ENCODE peak calls at places on chromosome 3, in four cellular contexts. U, C, F and Z are unnamed samples.

GRCh38 chr3:66800941-66801545 is 197.1 kb upstream of the KBTBD8 start:
- DNase-seq in U (no peak), C (no peak), F (no peak), Z (no peak)

GRCh38 chr3:111635403-111635802 is 40.3 kb upstream of the ZBED2 start:
- DNase-seq in F (no peak), U (no peak), C (no peak), Z (no peak)

GRCh38 chr3:178203650-178204049 is 332.6 kb upstream of the KCNMB2 start:
- DNase-seq in U (no peak), F (no peak), C (no peak), Z (no peak)

GRCh38 chr3:153925826-153926514 is 195.2 kb upstream of the ARHGEF26 start:
- DNase-seq in C (no peak), F (no peak), U (no peak), Z (no peak)

GRCh38 chr3:52670621-52671521 is 14.8 kb downstream of the PBRM1 start:
- DNase-seq in F (no peak), C (peak), U (no peak), Z (peak)

GRCh38 chr3:24389108-24390090 is 105.3 kb downstream of the THRB start:
- DNase-seq in F (no peak), U (no peak), C (no peak), Z (no peak)

GRCh38 chr3:161310649-161311423 is 60.5 kb downstream of the SPTSSB start:
- DNase-seq in F (no peak), C (no peak), U (no peak), Z (peak)

GRCh38 chr3:150741497-150742140 is 21.4 kb downstream of the SIAH2 start:
- DNase-seq in U (no peak), F (no peak), C (no peak), Z (no peak)

GRCh38 chr3:50237133-50237651 is 1.2 kb downstream of the GNAI2 start:
- DNase-seq in U (peak), C (no peak), F (no peak), Z (no peak)

GRCh38 chr3:150348500-150348899 is 59.6 kb upstream of the TSC22D2 start:
- DNase-seq in F (no peak), C (peak), U (no peak), Z (no peak)

GRCh38 chr3:187626581-187626980 is 43.6 kb downstream of the SST start:
- DNase-seq in C (no peak), U (no peak), F (no peak), Z (no peak)

GRCh38 chr3:187228740-187229139 is 31.5 kb downstream of the RTP1 start:
- DNase-seq in U (no peak), F (no peak), C (no peak), Z (no peak)

GRCh38 chr3:30622047-30622545 is 15.7 kb downstream of the TGFBR2 start:
- DNase-seq in C (no peak), U (no peak), F (no peak), Z (no peak)

GRCh38 chr3:119580148-119580760 is 962 bp downstream of the ADPRH start:
- DNase-seq in C (no peak), F (no peak), U (peak), Z (no peak)

GRCh38 chr3:62368705-62369475 is 4.5 kb downstream of the FEZF2 start:
- DNase-seq in C (no peak), F (no peak), U (peak), Z (no peak)

GRCh38 chr3:52278510-52279069 is at the start of gene WDR82:
- DNase-seq in C (peak), F (peak), U (peak), Z (peak)

GRCh38 chr3:195047536-195047935 is 223.4 kb downstream of the XXYLT1 start:
- DNase-seq in F (no peak), C (no peak), U (no peak), Z (no peak)

GRCh38 chr3:52280046-52280445 is 1.6 kb upstream of the WDR82 start:
- DNase-seq in F (no peak), U (no peak), C (no peak), Z (no peak)

GRCh38 chr3:28317438-28318022 is 31.0 kb upstream of the ZCWPW2 start:
- DNase-seq in C (peak), F (peak), U (no peak), Z (no peak)

GRCh38 chr3:123405021-123405420 is 43.9 kb downstream of the ADCY5 start:
- DNase-seq in C (no peak), U (no peak), F (no peak), Z (no peak)
- TF ChIP-seq YY1 in C (no peak), U (no peak), F (no peak), Z (no peak)

GRCh38 chr3:197454014-197454413 is 101.8 kb downstream of the BDH1 start:
- DNase-seq in U (no peak), F (no peak), C (peak), Z (no peak)
- TF ChIP-seq BRCA1 in U (no peak), F (no peak), C (no peak), Z (no peak)

DNA sequence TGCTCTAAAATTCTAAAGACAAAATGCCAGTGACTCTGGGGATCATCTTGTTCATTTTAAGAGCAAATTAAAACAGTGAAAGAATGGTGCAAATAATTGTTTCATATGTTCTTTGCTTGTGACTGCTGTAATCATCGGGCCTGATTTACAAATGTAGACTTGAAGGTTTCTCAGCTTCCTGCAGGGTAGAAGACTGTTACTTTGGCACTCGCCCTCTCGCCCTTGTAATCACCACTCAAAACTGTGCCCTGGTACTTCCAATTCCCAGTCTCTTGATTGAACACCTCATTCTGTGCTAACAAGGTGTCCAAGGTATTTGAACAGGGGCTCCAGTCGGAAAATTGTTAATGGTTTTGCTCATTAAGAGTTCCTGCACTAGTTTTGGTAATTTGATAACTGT is 209.5 kb downstream of the ZIC1 start:
- DNase-seq in C (no peak), U (no peak), F (no peak), Z (no peak)
- TF ChIP-seq YY1 in C (no peak), U (no peak), F (no peak), Z (no peak)

GRCh38 chr3:141092663-141093062 is 41.5 kb downstream of the SPSB4 start:
- DNase-seq in F (no peak), U (no peak), C (no peak), Z (no peak)
- TF ChIP-seq BRCA1 in F (no peak), U (no peak), C (no peak), Z (no peak)

GRCh38 chr3:4584537-4585249 is 91.5 kb downstream of the ITPR1 start:
- DNase-seq in C (no peak), U (no peak), F (no peak), Z (peak)
- TF ChIP-seq YY1 in C (no peak), U (no peak), F (no peak), Z (no peak)

DNA sequence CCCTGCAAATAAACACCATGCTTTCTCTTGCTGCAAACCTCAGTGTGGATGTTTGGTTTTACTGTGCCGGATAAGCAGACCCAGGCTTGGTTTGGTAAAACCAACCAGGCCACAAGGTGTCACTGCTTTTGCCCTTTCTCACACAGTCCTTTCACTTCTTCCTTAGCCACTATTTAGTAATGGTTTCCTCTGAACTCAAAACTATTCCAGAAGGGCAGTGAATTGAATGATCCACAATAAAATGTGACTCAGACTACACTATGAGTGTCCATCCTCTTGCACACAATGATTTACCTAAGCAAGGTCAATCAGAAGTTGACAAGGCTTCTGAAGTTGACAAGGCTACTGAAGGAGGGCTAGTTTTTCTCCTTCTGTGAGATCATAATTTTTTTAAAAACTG is 552.4 kb upstream of the CCDC54 start:
- DNase-seq in U (no peak), C (peak), F (no peak), Z (no peak)
- TF ChIP-seq BRCA1 in U (no peak), C (no peak), F (no peak), Z (no peak)

DNA sequence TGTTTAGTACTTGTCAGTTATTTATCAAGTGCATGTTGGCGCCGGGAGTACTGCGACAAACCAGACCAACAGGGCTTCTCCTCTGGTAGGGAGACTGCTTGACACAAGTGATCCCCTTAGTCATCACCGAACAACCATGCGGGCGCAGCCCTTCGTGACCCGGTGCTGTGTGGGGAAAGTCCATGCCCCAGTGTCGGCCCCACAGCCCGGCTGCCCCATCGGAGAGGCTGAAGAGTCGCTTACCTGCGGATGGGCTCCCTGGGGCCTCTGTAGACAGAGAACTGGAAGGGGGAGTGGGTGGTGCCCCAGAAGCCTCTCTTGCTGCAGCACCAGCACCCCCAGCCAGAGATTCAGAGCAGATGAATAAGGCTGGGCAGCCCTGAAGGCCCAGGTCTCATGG is 90.3 kb upstream of the PRR23E start:
- DNase-seq in C (no peak), U (no peak), F (no peak), Z (no peak)
- TF ChIP-seq YY1 in C (no peak), U (no peak), F (no peak), Z (no peak)

GRCh38 chr3:167829057-167829456 is 93.5 kb downstream of the SERPINI1 start:
- DNase-seq in C (no peak), U (no peak), F (no peak), Z (no peak)
- TF ChIP-seq BRCA1 in C (no peak), U (no peak), F (no peak), Z (no peak)